ENCODE peak calls at places on chromosomes 2 and 18, in seven cellular contexts. One of them, this sample, is unnamed.

GRCh38 chr2:237223208-237223861 is 137.6 kb downstream of the COPS8 start:
- DNase-seq in HepG2: no peak
- DNase-seq in sigmoid colon: no peak
- DNase-seq in ovary: peak
- DNase-seq in H1: no peak
- DNase-seq in K562: no peak
- DNase-seq in A549: peak
- DNase-seq in this sample: peak

GRCh38 chr2:42947809-42948595 is 155.6 kb upstream of the HAAO start:
- DNase-seq in HepG2: no peak
- DNase-seq in sigmoid colon: no peak
- DNase-seq in ovary: no peak
- DNase-seq in H1: no peak
- DNase-seq in K562: no peak
- DNase-seq in A549: no peak
- DNase-seq in this sample: no peak

GRCh38 chr2:239827511-239827865 is 197.7 kb downstream of the NDUFA10 start:
- DNase-seq in HepG2: no peak
- DNase-seq in sigmoid colon: peak
- DNase-seq in ovary: no peak
- DNase-seq in H1: no peak
- DNase-seq in K562: no peak
- DNase-seq in A549: no peak
- DNase-seq in this sample: no peak

GRCh38 chr18:61581578-61582204 is 248.5 kb downstream of the CDH20 start:
- DNase-seq in HepG2: peak
- DNase-seq in sigmoid colon: peak
- DNase-seq in ovary: peak
- DNase-seq in H1: peak
- DNase-seq in K562: peak
- DNase-seq in A549: peak
- DNase-seq in this sample: peak

GRCh38 chr2:110216803-110217202 is 4.5 kb upstream of the MTLN start:
- DNase-seq in HepG2: no peak
- DNase-seq in sigmoid colon: no peak
- DNase-seq in ovary: no peak
- DNase-seq in H1: no peak
- DNase-seq in K562: no peak
- DNase-seq in A549: no peak
- DNase-seq in this sample: no peak

GRCh38 chr2:72940786-72941185 is 23.5 kb downstream of the EMX1 start:
- DNase-seq in HepG2: no peak
- DNase-seq in sigmoid colon: no peak
- DNase-seq in ovary: no peak
- DNase-seq in H1: no peak
- DNase-seq in K562: no peak
- DNase-seq in A549: no peak
- DNase-seq in this sample: no peak

GRCh38 chr2:15040429-15041084 is 408.0 kb downstream of the LRATD1 start:
- DNase-seq in HepG2: no peak
- DNase-seq in sigmoid colon: no peak
- DNase-seq in ovary: no peak
- DNase-seq in H1: no peak
- DNase-seq in K562: no peak
- DNase-seq in A549: no peak
- DNase-seq in this sample: no peak

GRCh38 chr2:70967189-70967588 is 11.2 kb upstream of the ANKRD53 start:
- DNase-seq in HepG2: no peak
- DNase-seq in sigmoid colon: no peak
- DNase-seq in ovary: no peak
- DNase-seq in H1: no peak
- DNase-seq in K562: no peak
- DNase-seq in A549: no peak
- DNase-seq in this sample: no peak

GRCh38 chr2:226338825-226339224 is 460.8 kb downstream of the IRS1 start:
- DNase-seq in HepG2: no peak
- DNase-seq in sigmoid colon: no peak
- DNase-seq in ovary: no peak
- DNase-seq in H1: no peak
- DNase-seq in K562: no peak
- DNase-seq in A549: no peak
- DNase-seq in this sample: no peak

GRCh38 chr18:29594494-29594893 is 1417.6 kb upstream of the CDH2 start:
- DNase-seq in HepG2: no peak
- DNase-seq in sigmoid colon: no peak
- DNase-seq in ovary: no peak
- DNase-seq in H1: no peak
- DNase-seq in K562: no peak
- DNase-seq in A549: no peak
- DNase-seq in this sample: no peak

DNA sequence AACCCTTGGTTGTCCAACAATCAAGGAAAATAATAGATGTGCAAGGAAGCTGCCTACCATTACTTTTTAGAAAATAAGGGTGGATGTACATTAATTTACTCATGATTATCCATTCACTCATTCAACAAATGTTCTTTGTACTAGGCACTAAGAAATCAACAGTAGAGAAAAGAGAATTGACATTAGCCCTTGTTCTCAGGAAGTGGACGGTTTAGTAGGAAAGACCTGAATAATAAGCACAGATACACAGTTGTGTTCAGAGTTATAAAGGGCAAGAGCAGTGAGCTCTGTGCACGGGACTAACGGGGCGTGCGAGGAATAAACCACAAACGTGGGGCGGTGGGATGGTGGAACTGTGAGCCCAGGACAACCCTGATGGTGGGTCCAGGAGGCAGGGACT is 94.4 kb upstream of the MBOAT2 start:
- DNase-seq in HepG2: no peak
- DNase-seq in sigmoid colon: no peak
- DNase-seq in ovary: no peak
- DNase-seq in H1: no peak
- DNase-seq in K562: no peak
- DNase-seq in A549: no peak
- DNase-seq in this sample: no peak
- TF ChIP-seq EP300 in HepG2: no peak
- TF ChIP-seq EP300 in sigmoid colon: no peak
- TF ChIP-seq EP300 in ovary: no peak
- TF ChIP-seq EP300 in H1: no peak
- TF ChIP-seq EP300 in K562: no peak
- TF ChIP-seq EP300 in A549: no peak
- TF ChIP-seq EP300 in this sample: no peak

GRCh38 chr2:124485659-124486058 is 460.6 kb downstream of the CNTNAP5 start:
- DNase-seq in HepG2: peak
- DNase-seq in sigmoid colon: no peak
- DNase-seq in ovary: no peak
- DNase-seq in H1: no peak
- DNase-seq in K562: no peak
- DNase-seq in A549: no peak
- DNase-seq in this sample: no peak
- TF ChIP-seq CTCF in HepG2: peak
- TF ChIP-seq CTCF in sigmoid colon: no peak
- TF ChIP-seq CTCF in ovary: no peak
- TF ChIP-seq CTCF in H1: peak
- TF ChIP-seq CTCF in K562: no peak
- TF ChIP-seq CTCF in A549: no peak
- TF ChIP-seq CTCF in this sample: no peak

GRCh38 chr2:191688934-191689695 is 11.2 kb downstream of the NABP1 start:
- DNase-seq in HepG2: peak
- DNase-seq in sigmoid colon: no peak
- DNase-seq in ovary: no peak
- DNase-seq in H1: no peak
- DNase-seq in K562: no peak
- DNase-seq in A549: peak
- DNase-seq in this sample: no peak
- TF ChIP-seq POLR2A in HepG2: no peak
- TF ChIP-seq POLR2A in sigmoid colon: no peak
- TF ChIP-seq POLR2A in ovary: no peak
- TF ChIP-seq POLR2A in H1: no peak
- TF ChIP-seq POLR2A in K562: peak
- TF ChIP-seq POLR2A in A549: no peak
- TF ChIP-seq POLR2A in this sample: no peak

GRCh38 chr18:55268146-55268545 is 308.9 kb upstream of the CCDC68 start:
- DNase-seq in HepG2: no peak
- DNase-seq in sigmoid colon: no peak
- DNase-seq in ovary: no peak
- DNase-seq in H1: no peak
- DNase-seq in K562: no peak
- DNase-seq in A549: no peak
- DNase-seq in this sample: no peak
- TF ChIP-seq EP300 in HepG2: no peak
- TF ChIP-seq EP300 in sigmoid colon: no peak
- TF ChIP-seq EP300 in ovary: no peak
- TF ChIP-seq EP300 in H1: no peak
- TF ChIP-seq EP300 in K562: no peak
- TF ChIP-seq EP300 in A549: no peak
- TF ChIP-seq EP300 in this sample: no peak

DNA sequence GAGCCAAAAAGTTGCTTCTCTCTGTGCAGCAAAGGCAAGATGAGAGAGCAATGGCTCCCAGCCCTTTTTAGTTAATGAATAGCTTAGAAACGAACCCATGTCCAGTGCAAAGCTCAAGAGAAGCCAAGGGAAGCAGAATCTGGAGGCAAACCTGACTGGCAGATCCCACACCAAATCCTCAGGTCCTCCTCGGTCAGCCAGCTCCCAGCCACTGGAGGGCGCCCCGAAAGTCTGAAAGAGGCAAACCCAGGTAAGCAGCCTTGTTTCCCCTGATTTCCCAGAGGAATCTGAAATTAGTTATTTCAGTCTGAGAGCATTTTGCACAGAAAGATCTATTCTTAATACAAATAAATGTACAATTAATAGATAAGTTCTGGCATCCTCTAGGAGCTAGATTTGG is 71.3 kb upstream of the PID1 start:
- DNase-seq in HepG2: peak
- DNase-seq in sigmoid colon: no peak
- DNase-seq in ovary: peak
- DNase-seq in H1: peak
- DNase-seq in K562: peak
- DNase-seq in A549: peak
- DNase-seq in this sample: peak
- TF ChIP-seq CTCF in HepG2: peak
- TF ChIP-seq CTCF in sigmoid colon: no peak
- TF ChIP-seq CTCF in ovary: no peak
- TF ChIP-seq CTCF in H1: peak
- TF ChIP-seq CTCF in K562: no peak
- TF ChIP-seq CTCF in A549: peak
- TF ChIP-seq CTCF in this sample: peak

This sample was measured in tibial nerve.